ENCODE peak calls at places on chromosomes 5 and 9, in five cellular contexts. One of them, this sample, is unnamed.

GRCh38 chr5:116536279-116537161 is 38.1 kb downstream of the SEMA6A start:
- ATAC-seq in HepG2: peak; percentile 77
- ATAC-seq in A549: no peak
- ATAC-seq in GM12878: no peak
- ATAC-seq in upper lobe of left lung: no peak
- ATAC-seq in this sample: no peak

GRCh38 chr9:77708416-77708815 is 60.3 kb upstream of the GNA14 start:
- ATAC-seq in HepG2: no peak
- ATAC-seq in A549: peak; percentile 45
- ATAC-seq in GM12878: no peak
- ATAC-seq in upper lobe of left lung: no peak
- ATAC-seq in this sample: no peak

GRCh38 chr9:113963914-113964739 is 88.0 kb downstream of the ZNF618 start:
- ATAC-seq in HepG2: no peak
- ATAC-seq in A549: no peak
- ATAC-seq in GM12878: no peak
- ATAC-seq in upper lobe of left lung: no peak
- ATAC-seq in this sample: no peak

GRCh38 chr5:153813871-153814270 is 224.8 kb downstream of the FAM114A2 start:
- ATAC-seq in HepG2: no peak
- ATAC-seq in A549: no peak
- ATAC-seq in GM12878: no peak
- ATAC-seq in upper lobe of left lung: no peak
- ATAC-seq in this sample: no peak

GRCh38 chr9:129875181-129875611 is 39.9 kb downstream of the USP20 start:
- ATAC-seq in HepG2: peak; percentile 33
- ATAC-seq in A549: no peak
- ATAC-seq in GM12878: no peak
- ATAC-seq in upper lobe of left lung: no peak
- ATAC-seq in this sample: no peak

GRCh38 chr5:96942911-96943310 is 7.0 kb downstream of the LNPEP start:
- ATAC-seq in HepG2: no peak
- ATAC-seq in A549: no peak
- ATAC-seq in GM12878: no peak
- ATAC-seq in upper lobe of left lung: no peak
- ATAC-seq in this sample: no peak

GRCh38 chr5:5062903-5063302 is 77.2 kb upstream of the ADAMTS16 start:
- ATAC-seq in HepG2: no peak
- ATAC-seq in A549: no peak
- ATAC-seq in GM12878: no peak
- ATAC-seq in upper lobe of left lung: no peak
- ATAC-seq in this sample: no peak

GRCh38 chr5:167348286-167348926 is 943.0 kb upstream of the WWC1 start:
- ATAC-seq in HepG2: no peak
- ATAC-seq in A549: no peak
- ATAC-seq in GM12878: no peak
- ATAC-seq in upper lobe of left lung: no peak
- ATAC-seq in this sample: no peak

GRCh38 chr5:137071526-137071925 is 427.6 kb downstream of the SPOCK1 start:
- ATAC-seq in HepG2: no peak
- ATAC-seq in A549: no peak
- ATAC-seq in GM12878: no peak
- ATAC-seq in upper lobe of left lung: no peak
- ATAC-seq in this sample: no peak

GRCh38 chr9:79152306-79152705 is 419.5 kb upstream of the TLE4 start:
- ATAC-seq in HepG2: no peak
- ATAC-seq in A549: no peak
- ATAC-seq in GM12878: no peak
- ATAC-seq in upper lobe of left lung: no peak
- ATAC-seq in this sample: no peak

GRCh38 chr9:108416321-108416720 is 439.5 kb downstream of the ACTL7B start:
- ATAC-seq in HepG2: peak; percentile 65
- ATAC-seq in A549: no peak
- ATAC-seq in GM12878: no peak
- ATAC-seq in upper lobe of left lung: no peak
- ATAC-seq in this sample: no peak

GRCh38 chr9:108411632-108412031 is 444.2 kb downstream of the ACTL7B start:
- ATAC-seq in HepG2: no peak
- ATAC-seq in A549: no peak
- ATAC-seq in GM12878: no peak
- ATAC-seq in upper lobe of left lung: no peak
- ATAC-seq in this sample: no peak

GRCh38 chr9:108410161-108410560 is 445.6 kb downstream of the ACTL7B start:
- ATAC-seq in HepG2: no peak
- ATAC-seq in A549: no peak
- ATAC-seq in GM12878: no peak
- ATAC-seq in upper lobe of left lung: no peak
- ATAC-seq in this sample: no peak

GRCh38 chr9:108417726-108418125 is 438.1 kb downstream of the ACTL7B start:
- ATAC-seq in HepG2: no peak
- ATAC-seq in A549: no peak
- ATAC-seq in GM12878: no peak
- ATAC-seq in upper lobe of left lung: no peak
- ATAC-seq in this sample: no peak

DNA sequence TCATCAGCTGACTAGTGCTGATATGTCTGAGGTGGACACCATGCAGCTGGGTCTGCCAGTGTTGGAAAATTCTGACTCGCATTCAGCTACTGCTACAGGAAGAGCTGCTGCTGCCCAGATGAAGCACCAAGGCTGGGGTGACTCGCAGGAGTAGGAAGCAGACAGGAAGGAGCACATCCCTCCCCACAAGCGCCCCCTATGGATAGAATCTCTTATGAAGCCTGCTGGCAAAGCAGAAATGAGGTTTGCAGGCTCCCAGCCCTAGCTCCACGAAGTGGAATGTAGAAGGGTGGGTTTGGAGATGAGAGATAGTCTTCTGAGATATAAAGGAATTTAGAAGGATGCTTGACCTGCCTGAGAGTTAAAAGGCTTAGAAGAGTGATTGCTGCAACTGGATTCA is 443.0 kb downstream of the ACTL7B start:
- ATAC-seq in HepG2: no peak
- ATAC-seq in A549: no peak
- ATAC-seq in GM12878: no peak
- ATAC-seq in upper lobe of left lung: no peak
- ATAC-seq in this sample: no peak
- TF ChIP-seq CTCF in HepG2: no peak
- TF ChIP-seq CTCF in A549: no peak
- TF ChIP-seq CTCF in GM12878: peak; percentile 11
- TF ChIP-seq CTCF in upper lobe of left lung: no peak
- TF ChIP-seq CTCF in this sample: no peak

DNA sequence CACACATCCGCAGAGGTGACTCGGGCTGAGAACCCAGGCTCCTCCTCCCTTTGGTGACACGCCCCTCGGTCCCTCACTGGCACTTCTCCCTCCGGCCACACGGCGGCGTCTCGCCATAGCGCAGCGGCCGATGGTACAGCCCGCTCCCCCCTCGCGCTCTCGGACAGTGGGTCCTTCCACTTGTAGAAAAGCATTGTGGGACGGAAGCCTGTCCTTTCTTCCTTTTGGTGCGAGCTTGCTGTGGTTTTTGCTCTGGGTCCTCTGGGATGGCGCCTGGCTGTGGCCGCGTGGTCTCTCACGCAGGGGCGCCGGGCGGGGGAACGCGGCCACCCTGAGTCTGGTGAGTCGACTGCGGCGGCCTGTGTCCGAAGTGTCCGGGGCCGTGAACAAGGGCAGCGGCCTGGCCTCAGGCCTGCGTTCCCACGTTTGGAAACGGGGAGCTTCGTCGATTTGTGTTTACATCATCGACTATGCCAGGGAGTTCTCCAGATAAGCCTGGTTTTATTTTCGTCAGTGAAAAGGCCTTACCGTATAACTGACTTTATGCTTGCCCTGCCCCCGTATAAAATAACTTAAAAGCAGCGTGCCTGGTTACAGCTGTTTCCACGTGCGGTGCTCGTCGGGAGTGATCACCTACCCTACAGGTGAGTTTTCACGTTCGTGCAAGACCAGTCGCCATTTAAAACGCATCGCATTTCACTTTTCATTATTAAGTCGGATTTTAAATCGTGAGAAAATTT is 258.3 kb downstream of the EPB41L4A start:
- ATAC-seq in HepG2: peak; percentile 91
- ATAC-seq in A549: peak; percentile 96
- ATAC-seq in GM12878: peak; percentile 97
- ATAC-seq in upper lobe of left lung: peak; percentile 99
- ATAC-seq in this sample: peak; percentile 96
- TF ChIP-seq EP300 in HepG2: peak; percentile 78
- TF ChIP-seq EP300 in A549: no peak
- TF ChIP-seq EP300 in GM12878: no peak
- TF ChIP-seq EP300 in upper lobe of left lung: no peak
- TF ChIP-seq EP300 in this sample: no peak

GRCh38 chr5:923473-923873 is 30.8 kb downstream of the TRIP13 start:
- ATAC-seq in HepG2: peak; percentile 95
- ATAC-seq in A549: peak; percentile 96
- ATAC-seq in GM12878: peak; percentile 100
- ATAC-seq in upper lobe of left lung: peak; percentile 92
- ATAC-seq in this sample: peak; percentile 86

GRCh38 chr5:926416-927171 is 33.9 kb downstream of the TRIP13 start:
- ATAC-seq in HepG2: no peak
- ATAC-seq in A549: no peak
- ATAC-seq in GM12878: no peak
- ATAC-seq in upper lobe of left lung: peak; percentile 81
- ATAC-seq in this sample: peak; percentile 77

GRCh38 chr5:929596-929995 is 36.9 kb downstream of the TRIP13 start:
- ATAC-seq in HepG2: no peak
- ATAC-seq in A549: no peak
- ATAC-seq in GM12878: no peak
- ATAC-seq in upper lobe of left lung: no peak
- ATAC-seq in this sample: no peak

GRCh38 chr5:930853-931252 is 38.2 kb downstream of the TRIP13 start:
- ATAC-seq in HepG2: no peak
- ATAC-seq in A549: no peak
- ATAC-seq in GM12878: no peak
- ATAC-seq in upper lobe of left lung: no peak
- ATAC-seq in this sample: no peak

GRCh38 chr5:927172-928015 is 34.7 kb downstream of the TRIP13 start:
- ATAC-seq in HepG2: no peak
- ATAC-seq in A549: no peak
- ATAC-seq in GM12878: no peak
- ATAC-seq in upper lobe of left lung: no peak
- ATAC-seq in this sample: no peak
- TF ChIP-seq CTCF in HepG2: no peak
- TF ChIP-seq CTCF in A549: no peak
- TF ChIP-seq CTCF in GM12878: no peak
- TF ChIP-seq CTCF in upper lobe of left lung: no peak
- TF ChIP-seq CTCF in this sample: no peak

GRCh38 chr5:146623657-146624056 is 107.7 kb upstream of the GPR151 start:
- ATAC-seq in HepG2: no peak
- ATAC-seq in A549: no peak
- ATAC-seq in GM12878: no peak
- ATAC-seq in upper lobe of left lung: no peak
- ATAC-seq in this sample: no peak
- TF ChIP-seq EP300 in HepG2: no peak
- TF ChIP-seq EP300 in A549: no peak
- TF ChIP-seq EP300 in GM12878: no peak
- TF ChIP-seq EP300 in upper lobe of left lung: no peak
- TF ChIP-seq EP300 in this sample: no peak

GRCh38 chr9:12719431-12719830 is 26.2 kb downstream of the TYRP1 start:
- ATAC-seq in HepG2: peak; percentile 54
- ATAC-seq in A549: peak; percentile 58
- ATAC-seq in GM12878: peak; percentile 35
- ATAC-seq in upper lobe of left lung: peak; percentile 72
- ATAC-seq in this sample: no peak
- TF ChIP-seq CTCF in HepG2: peak; percentile 38
- TF ChIP-seq CTCF in A549: peak; percentile 78
- TF ChIP-seq CTCF in GM12878: no peak
- TF ChIP-seq CTCF in upper lobe of left lung: peak; percentile 21
- TF ChIP-seq CTCF in this sample: peak; percentile 48